ENCODE peak calls at places on chromosomes 7 and 10, in nine cellular contexts. One of them, this sample, is unnamed.

GRCh38 chr7:28132959-28133745 is 47.4 kb downstream of the JAZF1 start:
- DNase-seq in A549: no peak
- DNase-seq in adrenal gland: no peak
- DNase-seq in Peyer's patch: no peak
- DNase-seq in ovary: no peak
- DNase-seq in HCT116: no peak
- DNase-seq in tibial nerve: no peak
- DNase-seq in endothelial cell of umbilical vein: no peak
- DNase-seq in stomach: no peak
- DNase-seq in this sample: no peak

GRCh38 chr7:157730614-157731013 is 393.8 kb downstream of the DNAJB6 start:
- DNase-seq in Peyer's patch: no peak
- DNase-seq in endothelial cell of umbilical vein: no peak
- DNase-seq in HCT116: no peak
- DNase-seq in ovary: no peak
- DNase-seq in A549: no peak
- DNase-seq in tibial nerve: no peak
- DNase-seq in stomach: no peak
- DNase-seq in adrenal gland: no peak
- DNase-seq in this sample: no peak

GRCh38 chr10:61271127-61271780 is 181.9 kb downstream of the TMEM26 start:
- DNase-seq in HCT116: no peak
- DNase-seq in adrenal gland: no peak
- DNase-seq in tibial nerve: no peak
- DNase-seq in endothelial cell of umbilical vein: peak
- DNase-seq in A549: peak
- DNase-seq in stomach: no peak
- DNase-seq in Peyer's patch: no peak
- DNase-seq in ovary: no peak
- DNase-seq in this sample: no peak

GRCh38 chr7:80277434-80278427 is 143.1 kb downstream of the GNAI1 start:
- DNase-seq in HCT116: peak
- DNase-seq in stomach: no peak
- DNase-seq in A549: peak
- DNase-seq in Peyer's patch: no peak
- DNase-seq in adrenal gland: no peak
- DNase-seq in tibial nerve: no peak
- DNase-seq in endothelial cell of umbilical vein: peak
- DNase-seq in ovary: no peak
- DNase-seq in this sample: no peak

GRCh38 chr10:120887482-120887881 is 36.3 kb downstream of the WDR11 start:
- DNase-seq in tibial nerve: no peak
- DNase-seq in HCT116: no peak
- DNase-seq in Peyer's patch: no peak
- DNase-seq in stomach: no peak
- DNase-seq in adrenal gland: no peak
- DNase-seq in A549: no peak
- DNase-seq in endothelial cell of umbilical vein: no peak
- DNase-seq in ovary: no peak
- DNase-seq in this sample: no peak

GRCh38 chr7:50801907-50802306 is 19.2 kb upstream of the GRB10 start:
- DNase-seq in Peyer's patch: no peak
- DNase-seq in A549: no peak
- DNase-seq in ovary: no peak
- DNase-seq in endothelial cell of umbilical vein: no peak
- DNase-seq in stomach: no peak
- DNase-seq in tibial nerve: no peak
- DNase-seq in HCT116: no peak
- DNase-seq in adrenal gland: no peak
- DNase-seq in this sample: no peak

GRCh38 chr10:97117372-97117771 is 68.4 kb downstream of the SLIT1 start:
- DNase-seq in stomach: no peak
- DNase-seq in A549: peak
- DNase-seq in HCT116: peak
- DNase-seq in endothelial cell of umbilical vein: peak
- DNase-seq in ovary: no peak
- DNase-seq in Peyer's patch: no peak
- DNase-seq in tibial nerve: no peak
- DNase-seq in adrenal gland: no peak
- DNase-seq in this sample: no peak

GRCh38 chr10:120978589-120979252 is 127.6 kb downstream of the WDR11 start:
- DNase-seq in ovary: no peak
- DNase-seq in Peyer's patch: no peak
- DNase-seq in stomach: no peak
- DNase-seq in A549: no peak
- DNase-seq in adrenal gland: peak
- DNase-seq in endothelial cell of umbilical vein: no peak
- DNase-seq in tibial nerve: no peak
- DNase-seq in HCT116: no peak
- DNase-seq in this sample: no peak

GRCh38 chr7:43462836-43463235 is 120.1 kb upstream of the STK17A start:
- DNase-seq in A549: no peak
- DNase-seq in Peyer's patch: no peak
- DNase-seq in stomach: no peak
- DNase-seq in endothelial cell of umbilical vein: no peak
- DNase-seq in HCT116: no peak
- DNase-seq in tibial nerve: peak
- DNase-seq in ovary: no peak
- DNase-seq in adrenal gland: no peak
- DNase-seq in this sample: no peak

GRCh38 chr7:26147030-26147429 is 5.0 kb upstream of the NFE2L3 start:
- DNase-seq in ovary: no peak
- DNase-seq in tibial nerve: no peak
- DNase-seq in stomach: no peak
- DNase-seq in A549: no peak
- DNase-seq in adrenal gland: peak
- DNase-seq in endothelial cell of umbilical vein: no peak
- DNase-seq in HCT116: no peak
- DNase-seq in Peyer's patch: no peak
- DNase-seq in this sample: no peak

GRCh38 chr7:2607122-2607912 is 24.5 kb upstream of the TTYH3 start:
- DNase-seq in HCT116: no peak
- DNase-seq in ovary: peak
- DNase-seq in tibial nerve: no peak
- DNase-seq in A549: no peak
- DNase-seq in stomach: no peak
- DNase-seq in adrenal gland: peak
- DNase-seq in Peyer's patch: peak
- DNase-seq in endothelial cell of umbilical vein: peak
- DNase-seq in this sample: peak

GRCh38 chr10:22251751-22252285 is 34.0 kb upstream of the EBLN1 start:
- DNase-seq in HCT116: no peak
- DNase-seq in A549: no peak
- DNase-seq in adrenal gland: peak
- DNase-seq in Peyer's patch: peak
- DNase-seq in endothelial cell of umbilical vein: peak
- DNase-seq in ovary: peak
- DNase-seq in tibial nerve: peak
- DNase-seq in stomach: peak
- DNase-seq in this sample: peak

GRCh38 chr7:100753750-100754149 is 20.4 kb downstream of the ZAN start:
- DNase-seq in HCT116: no peak
- DNase-seq in stomach: no peak
- DNase-seq in A549: no peak
- DNase-seq in tibial nerve: no peak
- DNase-seq in endothelial cell of umbilical vein: no peak
- DNase-seq in Peyer's patch: no peak
- DNase-seq in adrenal gland: no peak
- DNase-seq in ovary: no peak
- DNase-seq in this sample: no peak

GRCh38 chr10:95845411-95845810 is 62.4 kb upstream of the CC2D2B start:
- DNase-seq in tibial nerve: no peak
- DNase-seq in stomach: no peak
- DNase-seq in HCT116: no peak
- DNase-seq in A549: no peak
- DNase-seq in ovary: no peak
- DNase-seq in adrenal gland: no peak
- DNase-seq in Peyer's patch: no peak
- DNase-seq in endothelial cell of umbilical vein: peak
- DNase-seq in this sample: no peak

GRCh38 chr10:77913090-77913489 is 13.5 kb downstream of the DLG5 start:
- DNase-seq in A549: no peak
- DNase-seq in tibial nerve: no peak
- DNase-seq in HCT116: no peak
- DNase-seq in adrenal gland: no peak
- DNase-seq in stomach: no peak
- DNase-seq in Peyer's patch: no peak
- DNase-seq in ovary: no peak
- DNase-seq in endothelial cell of umbilical vein: no peak
- DNase-seq in this sample: no peak

GRCh38 chr7:68246189-68246633 is 1249.6 kb downstream of the TYW1 start:
- DNase-seq in tibial nerve: no peak
- DNase-seq in HCT116: no peak
- DNase-seq in A549: no peak
- DNase-seq in Peyer's patch: no peak
- DNase-seq in adrenal gland: no peak
- DNase-seq in endothelial cell of umbilical vein: no peak
- DNase-seq in stomach: no peak
- DNase-seq in ovary: no peak
- DNase-seq in this sample: no peak

GRCh38 chr10:92574545-92575377 is 868 bp upstream of the IDE start:
- DNase-seq in tibial nerve: no peak
- DNase-seq in adrenal gland: no peak
- DNase-seq in HCT116: no peak
- DNase-seq in A549: peak
- DNase-seq in stomach: no peak
- DNase-seq in ovary: no peak
- DNase-seq in endothelial cell of umbilical vein: no peak
- DNase-seq in Peyer's patch: no peak
- DNase-seq in this sample: no peak

GRCh38 chr10:79316671-79317431 is 30.4 kb upstream of the PPIF start:
- DNase-seq in Peyer's patch: peak
- DNase-seq in stomach: no peak
- DNase-seq in A549: no peak
- DNase-seq in endothelial cell of umbilical vein: peak
- DNase-seq in HCT116: no peak
- DNase-seq in tibial nerve: no peak
- DNase-seq in ovary: no peak
- DNase-seq in adrenal gland: no peak
- DNase-seq in this sample: peak

GRCh38 chr7:80432166-80432565 is 79.7 kb downstream of the GNAT3 start:
- DNase-seq in tibial nerve: no peak
- DNase-seq in ovary: no peak
- DNase-seq in adrenal gland: no peak
- DNase-seq in endothelial cell of umbilical vein: no peak
- DNase-seq in HCT116: no peak
- DNase-seq in stomach: no peak
- DNase-seq in A549: no peak
- DNase-seq in Peyer's patch: no peak
- DNase-seq in this sample: no peak

GRCh38 chr7:78139335-78139734 is 340.8 kb downstream of the PHTF2 start:
- DNase-seq in ovary: no peak
- DNase-seq in adrenal gland: peak
- DNase-seq in A549: no peak
- DNase-seq in HCT116: no peak
- DNase-seq in Peyer's patch: no peak
- DNase-seq in tibial nerve: no peak
- DNase-seq in stomach: no peak
- DNase-seq in endothelial cell of umbilical vein: no peak
- DNase-seq in this sample: no peak

DNA sequence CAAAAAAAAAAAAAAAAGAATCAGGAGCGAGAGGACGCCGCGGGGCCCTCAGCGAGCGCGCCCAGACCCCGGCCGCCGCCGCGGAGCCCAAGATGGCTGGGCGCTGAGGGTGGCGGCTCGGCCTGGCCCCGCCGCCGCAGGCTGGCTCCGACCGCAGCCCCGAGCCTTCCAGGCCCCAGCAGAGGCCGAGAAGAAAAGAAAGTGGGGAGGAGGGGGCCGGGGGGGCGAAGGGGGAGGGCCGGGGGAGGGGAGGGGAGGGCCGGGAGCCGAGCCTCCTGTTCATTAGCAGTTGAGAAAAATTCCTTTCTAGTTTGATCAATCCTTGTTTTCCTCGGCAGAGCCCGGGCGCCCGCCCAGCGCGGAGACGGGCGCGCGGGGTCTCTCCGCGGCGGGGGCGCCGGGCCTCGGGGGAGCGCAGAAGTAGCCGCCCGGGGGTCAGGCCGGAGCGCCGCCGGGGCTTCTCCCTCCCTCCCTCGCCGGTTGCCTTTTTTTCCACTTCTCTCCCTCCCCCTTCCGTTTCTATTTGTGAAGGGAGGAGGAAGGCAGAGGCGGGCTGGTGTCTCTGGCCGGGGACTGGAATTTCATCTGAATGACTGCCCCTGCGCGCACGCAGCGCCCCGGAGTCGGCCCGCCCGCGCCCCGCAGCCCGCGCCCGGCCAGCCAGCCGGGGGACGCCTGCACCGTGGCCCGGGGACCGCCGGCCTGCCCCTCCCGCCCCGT is 773 bp upstream of the TRIM8 start:
- DNase-seq in stomach: peak
- DNase-seq in Peyer's patch: peak
- DNase-seq in ovary: peak
- DNase-seq in endothelial cell of umbilical vein: peak
- DNase-seq in A549: peak
- DNase-seq in tibial nerve: peak
- DNase-seq in HCT116: peak
- DNase-seq in adrenal gland: peak
- DNase-seq in this sample: peak
- TF ChIP-seq POLR2A in stomach: no peak
- TF ChIP-seq POLR2A in Peyer's patch: no peak
- TF ChIP-seq POLR2A in ovary: peak
- TF ChIP-seq POLR2A in endothelial cell of umbilical vein: peak
- TF ChIP-seq POLR2A in A549: no peak
- TF ChIP-seq POLR2A in tibial nerve: peak
- TF ChIP-seq POLR2A in HCT116: peak
- TF ChIP-seq POLR2A in adrenal gland: peak
- TF ChIP-seq POLR2A in this sample: peak

GRCh38 chr7:144835668-144836544 is at the start of gene TPK1:
- DNase-seq in HCT116: peak
- DNase-seq in endothelial cell of umbilical vein: peak
- DNase-seq in tibial nerve: peak
- DNase-seq in A549: peak
- DNase-seq in Peyer's patch: peak
- DNase-seq in adrenal gland: peak
- DNase-seq in stomach: peak
- DNase-seq in ovary: peak
- DNase-seq in this sample: peak
- TF ChIP-seq POLR2A in HCT116: peak
- TF ChIP-seq POLR2A in endothelial cell of umbilical vein: peak
- TF ChIP-seq POLR2A in tibial nerve: peak
- TF ChIP-seq POLR2A in A549: peak
- TF ChIP-seq POLR2A in Peyer's patch: peak
- TF ChIP-seq POLR2A in adrenal gland: peak
- TF ChIP-seq POLR2A in stomach: no peak
- TF ChIP-seq POLR2A in ovary: peak
- TF ChIP-seq POLR2A in this sample: peak

GRCh38 chr7:732556-732955 is 5.5 kb upstream of the PRKAR1B start:
- DNase-seq in adrenal gland: no peak
- DNase-seq in Peyer's patch: no peak
- DNase-seq in tibial nerve: no peak
- DNase-seq in HCT116: no peak
- DNase-seq in A549: no peak
- DNase-seq in ovary: no peak
- DNase-seq in stomach: no peak
- DNase-seq in endothelial cell of umbilical vein: no peak
- DNase-seq in this sample: no peak
- TF ChIP-seq POLR2A in adrenal gland: no peak
- TF ChIP-seq POLR2A in Peyer's patch: no peak
- TF ChIP-seq POLR2A in tibial nerve: no peak
- TF ChIP-seq POLR2A in HCT116: no peak
- TF ChIP-seq POLR2A in A549: no peak
- TF ChIP-seq POLR2A in ovary: no peak
- TF ChIP-seq POLR2A in stomach: no peak
- TF ChIP-seq POLR2A in endothelial cell of umbilical vein: no peak
- TF ChIP-seq POLR2A in this sample: no peak

GRCh38 chr10:119080521-119081259 is at the start of gene EIF3A:
- DNase-seq in endothelial cell of umbilical vein: peak
- DNase-seq in Peyer's patch: peak
- DNase-seq in ovary: peak
- DNase-seq in HCT116: peak
- DNase-seq in adrenal gland: peak
- DNase-seq in stomach: peak
- DNase-seq in A549: peak
- DNase-seq in tibial nerve: peak
- DNase-seq in this sample: peak
- TF ChIP-seq POLR2A in endothelial cell of umbilical vein: peak
- TF ChIP-seq POLR2A in Peyer's patch: peak
- TF ChIP-seq POLR2A in ovary: peak
- TF ChIP-seq POLR2A in HCT116: peak
- TF ChIP-seq POLR2A in adrenal gland: peak
- TF ChIP-seq POLR2A in stomach: no peak
- TF ChIP-seq POLR2A in A549: peak
- TF ChIP-seq POLR2A in tibial nerve: peak
- TF ChIP-seq POLR2A in this sample: peak

This sample was measured in heart left ventricle.